ENCODE peak calls at places on chromosome 12, in four cellular contexts. J is GM10248, V is A549, Q is AG09319. R is an unnamed sample.
A peak's percentile ranks its signal among the peaks of the same experiment; 100 is the strongest.

GRCh38 chr12:68175566-68176033 is 16.1 kb upstream of the IFNG start:
- DNase-seq in V (no peak), Q (no peak), J (peak; percentile 53), R (no peak)

GRCh38 chr12:120257041-120257821 is 8.3 kb downstream of the PXN start:
- DNase-seq in V (no peak), Q (peak; percentile 86), J (no peak), R (no peak)

GRCh38 chr12:66127695-66128094 is 2.9 kb downstream of the LLPH start:
- DNase-seq in Q (no peak), V (no peak), J (no peak), R (no peak)

GRCh38 chr12:72300728-72301127 is 28.6 kb downstream of the TRHDE start:
- DNase-seq in Q (no peak), V (no peak), J (no peak), R (no peak)

GRCh38 chr12:46266382-46266791 is 2.5 kb downstream of the SLC38A1 start:
- DNase-seq in J (no peak), V (peak; percentile 46), Q (no peak), R (no peak)

GRCh38 chr12:40622246-40622838 is 69.9 kb upstream of the CNTN1 start:
- DNase-seq in Q (peak; percentile 28), V (peak; percentile 86), J (peak; percentile 45), R (no peak)

GRCh38 chr12:28460420-28461130 is 270.3 kb downstream of the CCDC91 start:
- DNase-seq in V (no peak), J (no peak), Q (no peak), R (no peak)

GRCh38 chr12:107458163-107458562 is 227.4 kb upstream of the PWP1 start:
- DNase-seq in J (no peak), V (no peak), Q (no peak), R (no peak)

GRCh38 chr12:111428728-111429175 is 23.0 kb downstream of the SH2B3 start:
- DNase-seq in V (no peak), Q (no peak), J (no peak), R (no peak)

GRCh38 chr12:10968765-10969456 is 17.8 kb downstream of the TAS2R50 start:
- DNase-seq in V (no peak), J (no peak), Q (peak; percentile 79), R (no peak)

GRCh38 chr12:124764451-124764850 is 99.2 kb downstream of the SCARB1 start:
- DNase-seq in Q (no peak), J (no peak), V (peak; percentile 88), R (no peak)

GRCh38 chr12:87848248-87848868 is 180.8 kb downstream of the C12orf50 start:
- DNase-seq in V (peak; percentile 78), J (peak; percentile 30), Q (peak; percentile 32), R (no peak)

GRCh38 chr12:6958609-6959375 is 7.6 kb downstream of the PTPN6 start:
- DNase-seq in Q (no peak), J (peak; percentile 78), V (no peak), R (no peak)

GRCh38 chr12:57151741-57152407 is 4.5 kb upstream of the LRP1-AS start:
- DNase-seq in J (no peak), Q (peak; percentile 92), V (no peak), R (no peak)

GRCh38 chr12:31117203-31118011 is 43.7 kb downstream of the DDX11 start:
- DNase-seq in V (peak; percentile 66), J (peak; percentile 65), Q (no peak), R (no peak)

GRCh38 chr12:109952160-109952858 is 43.9 kb downstream of the GIT2 start:
- DNase-seq in V (no peak), J (peak; percentile 45), Q (no peak), R (no peak)

GRCh38 chr12:130579231-130579630 is 136.9 kb downstream of the RIMBP2 start:
- DNase-seq in Q (no peak), J (no peak), V (no peak), R (no peak)

GRCh38 chr12:107337354-107338095 is 244.2 kb upstream of the CRY1 start:
- DNase-seq in V (peak; percentile 51), Q (no peak), J (no peak), R (no peak)

GRCh38 chr12:107126688-107127481 is 33.5 kb upstream of the CRY1 start:
- DNase-seq in J (no peak), V (peak; percentile 33), Q (peak; percentile 7), R (no peak)

GRCh38 chr12:95169368-95169767 is 47.9 kb downstream of the FGD6 start:
- DNase-seq in J (no peak), V (peak; percentile 89), Q (no peak), R (no peak)

GRCh38 chr12:119684730-119685129 is 16.8 kb downstream of the PRKAB1 start:
- DNase-seq in J (no peak), Q (no peak), V (no peak), R (no peak)

GRCh38 chr12:26895672-26896071 is 42.1 kb downstream of the INTS13 start:
- DNase-seq in V (no peak), Q (no peak), J (no peak), R (no peak)

GRCh38 chr12:109710747-109711595 is 2.7 kb upstream of the FAM222A start:
- DNase-seq in V (peak; percentile 84), J (no peak), Q (no peak), R (no peak)

GRCh38 chr12:100651694-100652093 is 78.2 kb downstream of the GAS2L3 start:
- DNase-seq in V (no peak), J (no peak), Q (no peak), R (no peak)

GRCh38 chr12:92144631-92145480 is 790 bp downstream of the BTG1 start:
- DNase-seq in Q (no peak), J (no peak), V (peak; percentile 44), R (peak; percentile 92)

GRCh38 chr12:69266045-69266635 is 26.8 kb downstream of the CPSF6 start:
- DNase-seq in J (no peak), Q (no peak), V (no peak), R (no peak)

GRCh38 chr12:97177482-97177881 is 270.4 kb downstream of the NEDD1 start:
- DNase-seq in Q (no peak), J (no peak), V (no peak), R (no peak)

GRCh38 chr12:110355080-110355479 is 48.4 kb downstream of the ANAPC7 start:
- DNase-seq in V (peak; percentile 74), Q (no peak), J (peak; percentile 59), R (no peak)

GRCh38 chr12:68118096-68118755 is 41.3 kb downstream of the IFNG start:
- DNase-seq in Q (no peak), J (no peak), V (no peak), R (no peak)

GRCh38 chr12:15423629-15424028 is 101.3 kb downstream of the PTPRO start:
- DNase-seq in Q (peak; percentile 18), J (no peak), V (no peak), R (no peak)

GRCh38 chr12:96447256-96447655 is 42.1 kb upstream of the CFAP54 start:
- DNase-seq in J (no peak), V (no peak), Q (no peak), R (no peak)

GRCh38 chr12:77214136-77214535 is 148.8 kb upstream of the E2F7 start:
- DNase-seq in J (no peak), V (no peak), Q (no peak), R (no peak)

GRCh38 chr12:48039151-48039550 is 34.9 kb upstream of the COL2A1 start:
- DNase-seq in Q (no peak), J (no peak), V (no peak), R (no peak)

GRCh38 chr12:66403746-66404145 is 101.5 kb downstream of the HELB start:
- DNase-seq in Q (no peak), V (no peak), J (no peak), R (no peak)

GRCh38 chr12:130280226-130280625 is 57.5 kb upstream of the PIWIL1 start:
- DNase-seq in Q (no peak), J (no peak), V (no peak), R (no peak)

GRCh38 chr12:108234155-108234554 is 105.0 kb downstream of the CMKLR1 start:
- DNase-seq in V (no peak), J (no peak), Q (no peak), R (no peak)

DNA sequence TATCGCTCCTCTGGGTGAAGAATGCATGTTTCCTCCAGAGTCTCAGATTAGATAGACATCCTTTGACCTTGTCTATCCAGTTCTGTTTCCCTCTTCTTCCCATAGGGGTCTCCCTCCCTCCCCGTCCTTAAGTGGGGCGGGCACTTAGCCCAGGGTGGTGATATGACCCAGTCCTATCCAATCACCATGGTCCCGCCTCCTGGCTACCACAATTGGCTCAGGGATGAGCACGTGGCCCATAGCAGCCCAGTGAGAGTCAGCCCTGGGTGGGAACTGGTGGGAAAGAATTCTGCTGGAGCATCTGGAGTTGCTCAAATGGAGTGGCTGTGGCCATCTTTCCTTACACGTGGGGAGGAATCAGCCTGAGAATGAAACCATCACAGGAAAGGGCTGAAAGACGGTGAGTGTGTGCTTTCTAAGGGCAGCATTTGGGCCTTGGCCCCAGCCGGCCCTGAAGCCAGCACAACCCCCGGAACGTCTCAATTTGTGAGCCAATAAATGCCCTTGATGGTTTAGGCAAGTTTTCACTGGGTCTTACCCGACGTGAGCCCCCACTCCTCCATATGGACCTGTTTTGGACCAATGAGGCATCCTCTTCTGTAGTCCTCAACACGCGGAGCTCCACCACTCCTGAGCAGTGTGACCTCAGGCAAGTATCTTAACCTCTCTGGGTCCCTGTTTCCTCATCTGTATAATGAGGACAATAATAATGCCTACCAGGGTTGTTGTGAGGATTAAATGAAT is 14.3 kb upstream of the MLXIP start:
- DNase-seq in J (peak; percentile 55), V (peak; percentile 98), Q (peak; percentile 65), R (no peak)
- TF ChIP-seq CTCF in J (peak; percentile 9), V (peak; percentile 18), Q (peak; percentile 26), R (peak; percentile 73)

GRCh38 chr12:55736780-55737580 is 5.9 kb upstream of the GDF11 start:
- DNase-seq in Q (no peak), V (peak; percentile 86), J (peak; percentile 59), R (no peak)
- TF ChIP-seq CTCF in Q (peak; percentile 91), V (peak; percentile 70), J (peak; percentile 83), R (peak; percentile 79)

GRCh38 chr12:76080729-76081415 is 3.6 kb downstream of the NAP1L1 start:
- DNase-seq in J (no peak), V (peak; percentile 37), Q (no peak), R (no peak)
- TF ChIP-seq CTCF in J (no peak), V (no peak), Q (no peak), R (peak; percentile 63)

GRCh38 chr12:53379389-53380103 is 430 bp upstream of the SP1 start:
- DNase-seq in J (peak; percentile 88), V (peak; percentile 100), Q (peak; percentile 100), R (peak; percentile 97)

GRCh38 chr12:53380797-53381738 is 1.1 kb downstream of the SP1 start:
- DNase-seq in V (no peak), Q (no peak), J (no peak), R (peak; percentile 28)

GRCh38 chr12:53380104-53380796 is at the start of gene SP1:
- DNase-seq in Q (peak; percentile 94), J (peak; percentile 91), V (peak; percentile 97), R (peak; percentile 97)

GRCh38 chr12:53383258-53383657 is 3.3 kb downstream of the SP1 start:
- DNase-seq in Q (no peak), J (no peak), V (no peak), R (peak; percentile 29)

GRCh38 chr12:53381739-53382630 is 2.0 kb downstream of the SP1 start:
- DNase-seq in V (peak; percentile 85), J (peak; percentile 29), Q (peak; percentile 51), R (peak; percentile 60)
- TF ChIP-seq CTCF in V (peak; percentile 84), J (peak; percentile 55), Q (peak; percentile 42), R (peak; percentile 66)

GRCh38 chr12:61538951-61539350 is 721.3 kb upstream of the USP15 start:
- DNase-seq in V (peak; percentile 10), J (no peak), Q (no peak), R (no peak)
- TF ChIP-seq CTCF in V (no peak), J (no peak), Q (no peak), R (peak; percentile 37)